ENCODE peak calls at places on chromosome 20, in seven cellular contexts. E is neuronal stem cell, D is IMR-90, L is H1, G is mesendoderm, B is trophoblast cell, V is H9. Z is an unnamed sample.

GRCh38 chr20:58746551-58747399 is 54.2 kb downstream of the NPEPL1 start:
- DNase-seq in E (no peak), D (no peak), L (no peak), G (no peak), B (no peak), V (no peak), Z (no peak)

GRCh38 chr20:24698189-24698588 is 228.8 kb downstream of the SYNDIG1 start:
- DNase-seq in E (no peak), D (no peak), L (no peak), G (no peak), B (no peak), V (peak; percentile 17), Z (no peak)

GRCh38 chr20:41171736-41172295 is 34.5 kb downstream of the PLCG1 start:
- DNase-seq in E (no peak), D (no peak), L (no peak), G (no peak), B (no peak), V (peak; percentile 10), Z (no peak)

GRCh38 chr20:45963059-45964011 is 8.7 kb downstream of the ZNF335 start:
- DNase-seq in E (no peak), D (peak; percentile 33), L (no peak), G (peak; percentile 63), B (peak; percentile 82), V (peak; percentile 41), Z (peak; percentile 47)

GRCh38 chr20:4795394-4795793 is 73.7 kb downstream of the PRND start:
- DNase-seq in E (no peak), D (peak; percentile 80), L (no peak), G (peak; percentile 91), B (peak; percentile 17), V (peak; percentile 56), Z (peak; percentile 56)

GRCh38 chr20:40690836-40691565 is 2.0 kb upstream of the MAFB start:
- DNase-seq in E (no peak), D (no peak), L (no peak), G (no peak), B (no peak), V (peak; percentile 32), Z (no peak)

GRCh38 chr20:56656632-56657031 is 27.5 kb downstream of the TFAP2C start:
- DNase-seq in E (no peak), D (no peak), L (no peak), G (no peak), B (peak; percentile 65), V (no peak), Z (no peak)

GRCh38 chr20:39004508-39004907 is 42.4 kb downstream of the DHX35 start:
- DNase-seq in E (no peak), D (no peak), L (no peak), G (no peak), B (no peak), V (no peak), Z (no peak)

GRCh38 chr20:37734228-37734980 is 40.6 kb downstream of the CTNNBL1 start:
- DNase-seq in E (no peak), D (peak; percentile 38), L (no peak), G (no peak), B (no peak), V (no peak), Z (peak; percentile 23)

GRCh38 chr20:11261533-11262000 is 587.8 kb upstream of the JAG1 start:
- DNase-seq in E (no peak), D (peak; percentile 95), L (no peak), G (peak; percentile 14), B (no peak), V (no peak), Z (peak; percentile 66)

GRCh38 chr20:42138711-42139110 is 520.5 kb upstream of the CHD6 start:
- DNase-seq in E (peak; percentile 36), D (no peak), L (no peak), G (no peak), B (no peak), V (no peak), Z (no peak)

GRCh38 chr20:58828141-58828540 is 22.6 kb downstream of the GNAS-AS1 start:
- DNase-seq in E (no peak), D (no peak), L (no peak), G (no peak), B (no peak), V (no peak), Z (no peak)

GRCh38 chr20:63163596-63164560 is 52.1 kb downstream of the YTHDF1 start:
- DNase-seq in E (peak; percentile 29), D (no peak), L (no peak), G (no peak), B (no peak), V (no peak), Z (no peak)

GRCh38 chr20:25695532-25696383 is 895 bp downstream of the ZNF337 start:
- DNase-seq in E (peak; percentile 12), D (no peak), L (no peak), G (no peak), B (no peak), V (no peak), Z (no peak)

GRCh38 chr20:2800590-2801458 is at the start of gene CPXM1:
- DNase-seq in E (peak; percentile 66), D (no peak), L (no peak), G (peak; percentile 91), B (no peak), V (peak; percentile 85), Z (peak; percentile 22)

GRCh38 chr20:2386516-2387179 is 5.9 kb downstream of the TGM6 start:
- DNase-seq in E (no peak), D (peak; percentile 38), L (no peak), G (peak; percentile 93), B (no peak), V (no peak), Z (peak; percentile 23)

GRCh38 chr20:63080811-63081210 is 74.0 kb upstream of the BHLHE23 start:
- DNase-seq in E (no peak), D (no peak), L (no peak), G (no peak), B (no peak), V (no peak), Z (no peak)

GRCh38 chr20:11766961-11767360 is 150.7 kb upstream of the BTBD3 start:
- DNase-seq in E (no peak), D (peak; percentile 61), L (peak; percentile 79), G (peak; percentile 56), B (peak; percentile 50), V (peak; percentile 65), Z (no peak)

GRCh38 chr20:38805502-38805957 is at the start of gene PPP1R16B:
- DNase-seq in E (peak; percentile 66), D (no peak), L (no peak), G (peak; percentile 74), B (peak; percentile 9), V (peak; percentile 83), Z (peak; percentile 19)

GRCh38 chr20:50278684-50279531 is 88.3 kb downstream of the CEBPB start:
- DNase-seq in E (no peak), D (no peak), L (no peak), G (no peak), B (peak; percentile 96), V (no peak), Z (peak; percentile 80)

DNA sequence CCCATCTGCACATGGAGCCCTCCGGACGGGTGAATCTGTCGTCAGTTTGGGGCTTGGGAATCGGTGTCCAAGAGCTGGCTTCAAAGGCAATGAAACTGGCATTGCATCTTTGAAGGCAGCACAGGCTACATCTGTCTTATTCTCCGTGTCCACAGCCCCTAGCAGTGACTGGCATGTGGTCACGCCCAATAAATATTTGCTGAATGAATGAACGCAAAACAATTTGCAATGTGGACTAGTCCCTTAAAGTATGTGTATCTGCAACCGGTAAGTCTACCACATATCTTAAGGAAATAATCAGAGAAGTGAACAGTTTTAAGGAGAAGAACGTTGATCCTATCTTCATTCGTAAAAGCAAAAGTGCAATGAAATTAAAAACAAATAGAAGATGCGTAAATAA is 8.0 kb upstream of the PMEPA1 start:
- DNase-seq in E (no peak), D (no peak), L (no peak), G (no peak), B (peak; percentile 95), V (no peak), Z (no peak)
- H3K4me1 ChIP-seq in E (peaks cover 4% of the 10 kb centered on the region), D (peaks cover 18% of the 10 kb centered on the region), L (peaks cover 3% of the 10 kb centered on the region), G (peaks cover 13% of the 10 kb centered on the region), B (peaks cover 3% of the 10 kb centered on the region), V (peaks cover 4% of the 10 kb centered on the region), Z (peaks cover 33% of the 10 kb centered on the region)

GRCh38 chr20:61889659-61890058 is 176.0 kb downstream of the TAF4 start:
- DNase-seq in E (no peak), D (no peak), L (no peak), G (no peak), B (no peak), V (no peak), Z (no peak)

GRCh38 chr20:61890210-61890609 is 175.5 kb downstream of the TAF4 start:
- DNase-seq in E (no peak), D (no peak), L (no peak), G (no peak), B (no peak), V (no peak), Z (no peak)

GRCh38 chr20:61891476-61891875 is 174.2 kb downstream of the TAF4 start:
- DNase-seq in E (no peak), D (no peak), L (no peak), G (no peak), B (no peak), V (no peak), Z (no peak)

GRCh38 chr20:61895016-61895415 is 170.7 kb downstream of the TAF4 start:
- DNase-seq in E (no peak), D (no peak), L (no peak), G (no peak), B (peak; percentile 49), V (no peak), Z (no peak)

DNA sequence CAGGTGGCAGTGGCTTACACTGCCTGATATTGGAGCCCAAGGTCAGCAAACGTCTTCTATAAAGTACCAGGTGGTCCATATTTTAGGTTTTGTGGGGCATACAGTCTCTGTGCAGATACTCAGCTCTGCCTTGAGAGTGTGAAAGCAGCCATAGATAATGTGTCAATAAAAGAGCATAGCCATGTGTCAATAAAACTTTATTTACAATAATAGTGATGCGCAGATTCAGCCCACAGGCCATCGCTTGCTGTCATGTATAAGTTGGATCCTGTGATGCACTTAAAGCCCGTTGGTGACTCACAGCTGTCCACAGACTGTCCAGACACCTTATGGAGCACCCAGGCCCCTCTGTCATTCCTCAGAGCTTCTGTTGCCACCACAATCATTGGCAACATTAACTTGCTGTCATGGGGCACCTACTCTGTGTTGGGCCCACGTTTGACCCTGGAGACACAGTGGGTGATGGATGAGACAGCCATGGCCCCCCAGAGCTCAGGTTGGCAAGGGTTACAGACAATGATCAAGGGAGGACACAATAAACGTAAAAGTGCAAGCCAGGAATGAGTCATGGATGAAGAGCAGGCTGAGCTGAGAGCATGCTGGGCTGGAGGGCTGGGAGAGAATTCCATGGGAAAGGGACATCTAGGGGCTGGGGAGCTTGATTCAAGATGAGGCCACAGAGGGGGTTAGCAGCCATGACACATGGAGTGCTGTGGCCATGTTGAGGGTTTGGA is 173.6 kb downstream of the TAF4 start:
- DNase-seq in E (no peak), D (no peak), L (no peak), G (no peak), B (no peak), V (no peak), Z (no peak)
- H3K4ac ChIP-seq in E (no peak overlapping the region), D (no peak overlapping the region), L (no peak overlapping the region), G (no peak overlapping the region), B (no peak overlapping the region), V (no peak overlapping the region), Z (no peak overlapping the region)

GRCh38 chr20:48325656-48326433 is 502.0 kb downstream of the PREX1 start:
- DNase-seq in E (no peak), D (no peak), L (no peak), G (no peak), B (no peak), V (no peak), Z (no peak)
- H3K4me1 ChIP-seq in E (no peaks in the 10 kb centered on the region), D (peaks cover 2% of the 10 kb centered on the region), L (peaks cover 4% of the 10 kb centered on the region), G (no peaks in the 10 kb centered on the region), B (peaks cover 3% of the 10 kb centered on the region), V (no peaks in the 10 kb centered on the region), Z (peaks cover 7% of the 10 kb centered on the region)

GRCh38 chr20:23078351-23078993 is 7.7 kb downstream of the CD93 start:
- DNase-seq in E (no peak), D (no peak), L (no peak), G (no peak), B (no peak), V (no peak), Z (peak; percentile 76)
- H3K4ac ChIP-seq in E (no peak overlapping the region), D (no peak overlapping the region), L (no peak overlapping the region), G (no peak overlapping the region), B (no peak overlapping the region), V (no peak overlapping the region), Z (no peak overlapping the region)

Z was measured in mesenchymal stem cell.